ENCODE peak calls at places on chromosome 1, in nine cellular contexts. One of them, this sample, is unnamed.

GRCh38 chr1:224879404-224879803 is 50.1 kb upstream of the DNAH14 start:
- DNase-seq in skeletal muscle cell: peak; percentile 51
- DNase-seq in stimulated activated CD4-positive, alpha-beta T cell treated with anti-CD3 and anti-CD28 coated beads, Interleukin-2, amount 100 ng/mL, for 24 hours: no peak
- DNase-seq in globus pallidus: peak; percentile 23
- DNase-seq in tibial nerve: no peak
- DNase-seq in tibial artery: no peak
- DNase-seq in amniotic epithelial cell: peak; percentile 84
- DNase-seq in CD8-positive, alpha-beta memory T cell: no peak
- DNase-seq in COR-L47: no peak
- DNase-seq in this sample: no peak

GRCh38 chr1:29305943-29306342 is 69.6 kb downstream of the PTPRU start:
- DNase-seq in skeletal muscle cell: no peak
- DNase-seq in stimulated activated CD4-positive, alpha-beta T cell treated with anti-CD3 and anti-CD28 coated beads, Interleukin-2, amount 100 ng/mL, for 24 hours: no peak
- DNase-seq in globus pallidus: no peak
- DNase-seq in tibial nerve: no peak
- DNase-seq in tibial artery: no peak
- DNase-seq in amniotic epithelial cell: peak; percentile 26
- DNase-seq in CD8-positive, alpha-beta memory T cell: no peak
- DNase-seq in COR-L47: no peak
- DNase-seq in this sample: no peak

GRCh38 chr1:155170806-155171205 is 2.3 kb downstream of the KRTCAP2 start:
- DNase-seq in skeletal muscle cell: no peak
- DNase-seq in stimulated activated CD4-positive, alpha-beta T cell treated with anti-CD3 and anti-CD28 coated beads, Interleukin-2, amount 100 ng/mL, for 24 hours: no peak
- DNase-seq in globus pallidus: no peak
- DNase-seq in tibial nerve: no peak
- DNase-seq in tibial artery: no peak
- DNase-seq in amniotic epithelial cell: no peak
- DNase-seq in CD8-positive, alpha-beta memory T cell: no peak
- DNase-seq in COR-L47: no peak
- DNase-seq in this sample: no peak

GRCh38 chr1:10761503-10762152 is 34.8 kb downstream of the CASZ1 start:
- DNase-seq in skeletal muscle cell: no peak
- DNase-seq in stimulated activated CD4-positive, alpha-beta T cell treated with anti-CD3 and anti-CD28 coated beads, Interleukin-2, amount 100 ng/mL, for 24 hours: no peak
- DNase-seq in globus pallidus: no peak
- DNase-seq in tibial nerve: no peak
- DNase-seq in tibial artery: no peak
- DNase-seq in amniotic epithelial cell: no peak
- DNase-seq in CD8-positive, alpha-beta memory T cell: no peak
- DNase-seq in COR-L47: no peak
- DNase-seq in this sample: no peak

GRCh38 chr1:93021539-93022134 is 57.4 kb upstream of the MTF2 start:
- DNase-seq in skeletal muscle cell: no peak
- DNase-seq in stimulated activated CD4-positive, alpha-beta T cell treated with anti-CD3 and anti-CD28 coated beads, Interleukin-2, amount 100 ng/mL, for 24 hours: no peak
- DNase-seq in globus pallidus: peak; percentile 33
- DNase-seq in tibial nerve: no peak
- DNase-seq in tibial artery: no peak
- DNase-seq in amniotic epithelial cell: peak; percentile 57
- DNase-seq in CD8-positive, alpha-beta memory T cell: peak; percentile 53
- DNase-seq in COR-L47: peak; percentile 8
- DNase-seq in this sample: peak; percentile 81

GRCh38 chr1:38403667-38404066 is 357.1 kb upstream of the POU3F1 start:
- DNase-seq in skeletal muscle cell: no peak
- DNase-seq in stimulated activated CD4-positive, alpha-beta T cell treated with anti-CD3 and anti-CD28 coated beads, Interleukin-2, amount 100 ng/mL, for 24 hours: no peak
- DNase-seq in globus pallidus: no peak
- DNase-seq in tibial nerve: no peak
- DNase-seq in tibial artery: no peak
- DNase-seq in amniotic epithelial cell: no peak
- DNase-seq in CD8-positive, alpha-beta memory T cell: no peak
- DNase-seq in COR-L47: peak; percentile 1
- DNase-seq in this sample: no peak

GRCh38 chr1:3222042-3222692 is 153.2 kb downstream of the PRDM16 start:
- DNase-seq in skeletal muscle cell: no peak
- DNase-seq in stimulated activated CD4-positive, alpha-beta T cell treated with anti-CD3 and anti-CD28 coated beads, Interleukin-2, amount 100 ng/mL, for 24 hours: no peak
- DNase-seq in globus pallidus: no peak
- DNase-seq in tibial nerve: no peak
- DNase-seq in tibial artery: peak; percentile 90
- DNase-seq in amniotic epithelial cell: no peak
- DNase-seq in CD8-positive, alpha-beta memory T cell: no peak
- DNase-seq in COR-L47: peak; percentile 59
- DNase-seq in this sample: no peak

GRCh38 chr1:69648486-69648885 is 80.8 kb downstream of the LRRC7 start:
- DNase-seq in skeletal muscle cell: peak; percentile 8
- DNase-seq in stimulated activated CD4-positive, alpha-beta T cell treated with anti-CD3 and anti-CD28 coated beads, Interleukin-2, amount 100 ng/mL, for 24 hours: no peak
- DNase-seq in globus pallidus: no peak
- DNase-seq in tibial nerve: no peak
- DNase-seq in tibial artery: no peak
- DNase-seq in amniotic epithelial cell: no peak
- DNase-seq in CD8-positive, alpha-beta memory T cell: peak; percentile 10
- DNase-seq in COR-L47: no peak
- DNase-seq in this sample: peak; percentile 7

GRCh38 chr1:47938556-47938955 is 58.6 kb downstream of the TRABD2B start:
- DNase-seq in skeletal muscle cell: no peak
- DNase-seq in stimulated activated CD4-positive, alpha-beta T cell treated with anti-CD3 and anti-CD28 coated beads, Interleukin-2, amount 100 ng/mL, for 24 hours: no peak
- DNase-seq in globus pallidus: no peak
- DNase-seq in tibial nerve: no peak
- DNase-seq in tibial artery: no peak
- DNase-seq in amniotic epithelial cell: no peak
- DNase-seq in CD8-positive, alpha-beta memory T cell: no peak
- DNase-seq in COR-L47: no peak
- DNase-seq in this sample: no peak

GRCh38 chr1:112515311-112516009 is 6.7 kb downstream of the WNT2B start:
- DNase-seq in skeletal muscle cell: no peak
- DNase-seq in stimulated activated CD4-positive, alpha-beta T cell treated with anti-CD3 and anti-CD28 coated beads, Interleukin-2, amount 100 ng/mL, for 24 hours: no peak
- DNase-seq in globus pallidus: no peak
- DNase-seq in tibial nerve: no peak
- DNase-seq in tibial artery: no peak
- DNase-seq in amniotic epithelial cell: peak; percentile 84
- DNase-seq in CD8-positive, alpha-beta memory T cell: no peak
- DNase-seq in COR-L47: no peak
- DNase-seq in this sample: peak; percentile 14

GRCh38 chr1:17630048-17630830 is 90.7 kb downstream of the ARHGEF10L start:
- DNase-seq in skeletal muscle cell: no peak
- DNase-seq in stimulated activated CD4-positive, alpha-beta T cell treated with anti-CD3 and anti-CD28 coated beads, Interleukin-2, amount 100 ng/mL, for 24 hours: no peak
- DNase-seq in globus pallidus: peak; percentile 54
- DNase-seq in tibial nerve: peak; percentile 81
- DNase-seq in tibial artery: peak; percentile 96
- DNase-seq in amniotic epithelial cell: no peak
- DNase-seq in CD8-positive, alpha-beta memory T cell: no peak
- DNase-seq in COR-L47: no peak
- DNase-seq in this sample: no peak

GRCh38 chr1:55209247-55209646 is 5.9 kb downstream of the USP24 start:
- DNase-seq in skeletal muscle cell: no peak
- DNase-seq in stimulated activated CD4-positive, alpha-beta T cell treated with anti-CD3 and anti-CD28 coated beads, Interleukin-2, amount 100 ng/mL, for 24 hours: no peak
- DNase-seq in globus pallidus: no peak
- DNase-seq in tibial nerve: no peak
- DNase-seq in tibial artery: no peak
- DNase-seq in amniotic epithelial cell: no peak
- DNase-seq in CD8-positive, alpha-beta memory T cell: no peak
- DNase-seq in COR-L47: peak; percentile 12
- DNase-seq in this sample: peak; percentile 38

GRCh38 chr1:94617139-94617805 is 75.7 kb upstream of the F3 start:
- DNase-seq in skeletal muscle cell: no peak
- DNase-seq in stimulated activated CD4-positive, alpha-beta T cell treated with anti-CD3 and anti-CD28 coated beads, Interleukin-2, amount 100 ng/mL, for 24 hours: no peak
- DNase-seq in globus pallidus: no peak
- DNase-seq in tibial nerve: no peak
- DNase-seq in tibial artery: no peak
- DNase-seq in amniotic epithelial cell: peak; percentile 45
- DNase-seq in CD8-positive, alpha-beta memory T cell: no peak
- DNase-seq in COR-L47: no peak
- DNase-seq in this sample: peak; percentile 70

GRCh38 chr1:220386494-220387195 is 114.4 kb upstream of the RAB3GAP2 start:
- DNase-seq in skeletal muscle cell: no peak
- DNase-seq in stimulated activated CD4-positive, alpha-beta T cell treated with anti-CD3 and anti-CD28 coated beads, Interleukin-2, amount 100 ng/mL, for 24 hours: no peak
- DNase-seq in globus pallidus: no peak
- DNase-seq in tibial nerve: no peak
- DNase-seq in tibial artery: no peak
- DNase-seq in amniotic epithelial cell: no peak
- DNase-seq in CD8-positive, alpha-beta memory T cell: no peak
- DNase-seq in COR-L47: no peak
- DNase-seq in this sample: no peak

GRCh38 chr1:8010080-8010664 is 15.9 kb downstream of the ERRFI1 start:
- DNase-seq in skeletal muscle cell: no peak
- DNase-seq in stimulated activated CD4-positive, alpha-beta T cell treated with anti-CD3 and anti-CD28 coated beads, Interleukin-2, amount 100 ng/mL, for 24 hours: no peak
- DNase-seq in globus pallidus: no peak
- DNase-seq in tibial nerve: no peak
- DNase-seq in tibial artery: no peak
- DNase-seq in amniotic epithelial cell: peak; percentile 31
- DNase-seq in CD8-positive, alpha-beta memory T cell: no peak
- DNase-seq in COR-L47: no peak
- DNase-seq in this sample: no peak

GRCh38 chr1:225737179-225737578 is 40.4 kb upstream of the SRP9 start:
- DNase-seq in skeletal muscle cell: no peak
- DNase-seq in stimulated activated CD4-positive, alpha-beta T cell treated with anti-CD3 and anti-CD28 coated beads, Interleukin-2, amount 100 ng/mL, for 24 hours: no peak
- DNase-seq in globus pallidus: no peak
- DNase-seq in tibial nerve: no peak
- DNase-seq in tibial artery: no peak
- DNase-seq in amniotic epithelial cell: no peak
- DNase-seq in CD8-positive, alpha-beta memory T cell: no peak
- DNase-seq in COR-L47: no peak
- DNase-seq in this sample: no peak

GRCh38 chr1:42943728-42944127 is 14.9 kb downstream of the SLC2A1 start:
- DNase-seq in skeletal muscle cell: no peak
- DNase-seq in stimulated activated CD4-positive, alpha-beta T cell treated with anti-CD3 and anti-CD28 coated beads, Interleukin-2, amount 100 ng/mL, for 24 hours: no peak
- DNase-seq in globus pallidus: no peak
- DNase-seq in tibial nerve: no peak
- DNase-seq in tibial artery: no peak
- DNase-seq in amniotic epithelial cell: no peak
- DNase-seq in CD8-positive, alpha-beta memory T cell: no peak
- DNase-seq in COR-L47: no peak
- DNase-seq in this sample: no peak

GRCh38 chr1:67793562-67793961 is 39.7 kb downstream of the GNG12 start:
- DNase-seq in skeletal muscle cell: peak; percentile 67
- DNase-seq in stimulated activated CD4-positive, alpha-beta T cell treated with anti-CD3 and anti-CD28 coated beads, Interleukin-2, amount 100 ng/mL, for 24 hours: no peak
- DNase-seq in globus pallidus: no peak
- DNase-seq in tibial nerve: no peak
- DNase-seq in tibial artery: no peak
- DNase-seq in amniotic epithelial cell: peak; percentile 48
- DNase-seq in CD8-positive, alpha-beta memory T cell: no peak
- DNase-seq in COR-L47: no peak
- DNase-seq in this sample: no peak

GRCh38 chr1:85495556-85495955 is 30.6 kb upstream of the DDAH1 start:
- DNase-seq in skeletal muscle cell: no peak
- DNase-seq in stimulated activated CD4-positive, alpha-beta T cell treated with anti-CD3 and anti-CD28 coated beads, Interleukin-2, amount 100 ng/mL, for 24 hours: no peak
- DNase-seq in globus pallidus: no peak
- DNase-seq in tibial nerve: no peak
- DNase-seq in tibial artery: no peak
- DNase-seq in amniotic epithelial cell: peak; percentile 41
- DNase-seq in CD8-positive, alpha-beta memory T cell: no peak
- DNase-seq in COR-L47: no peak
- DNase-seq in this sample: no peak

GRCh38 chr1:50968884-50969610 is 998 bp upstream of the CDKN2C start:
- DNase-seq in skeletal muscle cell: no peak
- DNase-seq in stimulated activated CD4-positive, alpha-beta T cell treated with anti-CD3 and anti-CD28 coated beads, Interleukin-2, amount 100 ng/mL, for 24 hours: peak; percentile 53
- DNase-seq in globus pallidus: no peak
- DNase-seq in tibial nerve: peak; percentile 9
- DNase-seq in tibial artery: peak; percentile 77
- DNase-seq in amniotic epithelial cell: no peak
- DNase-seq in CD8-positive, alpha-beta memory T cell: peak; percentile 44
- DNase-seq in COR-L47: no peak
- DNase-seq in this sample: peak; percentile 63

GRCh38 chr1:204650911-204651570 is 34.5 kb downstream of the LRRN2 start:
- DNase-seq in skeletal muscle cell: no peak
- DNase-seq in stimulated activated CD4-positive, alpha-beta T cell treated with anti-CD3 and anti-CD28 coated beads, Interleukin-2, amount 100 ng/mL, for 24 hours: no peak
- DNase-seq in globus pallidus: no peak
- DNase-seq in tibial nerve: no peak
- DNase-seq in tibial artery: peak; percentile 32
- DNase-seq in amniotic epithelial cell: peak; percentile 16
- DNase-seq in CD8-positive, alpha-beta memory T cell: no peak
- DNase-seq in COR-L47: no peak
- DNase-seq in this sample: no peak

GRCh38 chr1:178518894-178519293 is 6.0 kb downstream of the TEX35 start:
- DNase-seq in skeletal muscle cell: no peak
- DNase-seq in stimulated activated CD4-positive, alpha-beta T cell treated with anti-CD3 and anti-CD28 coated beads, Interleukin-2, amount 100 ng/mL, for 24 hours: no peak
- DNase-seq in globus pallidus: no peak
- DNase-seq in tibial nerve: no peak
- DNase-seq in tibial artery: no peak
- DNase-seq in amniotic epithelial cell: no peak
- DNase-seq in CD8-positive, alpha-beta memory T cell: no peak
- DNase-seq in COR-L47: peak; percentile 25
- DNase-seq in this sample: no peak

GRCh38 chr1:203086992-203087763 is 1.4 kb upstream of the MYOG start:
- DNase-seq in skeletal muscle cell: no peak
- DNase-seq in stimulated activated CD4-positive, alpha-beta T cell treated with anti-CD3 and anti-CD28 coated beads, Interleukin-2, amount 100 ng/mL, for 24 hours: no peak
- DNase-seq in globus pallidus: no peak
- DNase-seq in tibial nerve: no peak
- DNase-seq in tibial artery: no peak
- DNase-seq in amniotic epithelial cell: no peak
- DNase-seq in CD8-positive, alpha-beta memory T cell: no peak
- DNase-seq in COR-L47: no peak
- DNase-seq in this sample: no peak

GRCh38 chr1:53328009-53328489 is at the start of gene LRP8:
- DNase-seq in skeletal muscle cell: no peak
- DNase-seq in stimulated activated CD4-positive, alpha-beta T cell treated with anti-CD3 and anti-CD28 coated beads, Interleukin-2, amount 100 ng/mL, for 24 hours: peak; percentile 89
- DNase-seq in globus pallidus: peak; percentile 54
- DNase-seq in tibial nerve: peak; percentile 21
- DNase-seq in tibial artery: peak; percentile 82
- DNase-seq in amniotic epithelial cell: peak; percentile 52
- DNase-seq in CD8-positive, alpha-beta memory T cell: peak; percentile 73
- DNase-seq in COR-L47: peak; percentile 73
- DNase-seq in this sample: peak; percentile 78